ENCODE peak calls at places on chromosomes 4 and X, in six cellular contexts. E is NCI-H2081; F is activated CD8-positive, alpha-beta memory T cell treated with anti-CD3 and anti-CD28 coated beads for 4 hours; I is LoVo; Q is A549; O is Right ventricle myocardium superior. Z is an unnamed sample.
A peak's percentile ranks its signal among the peaks of the same experiment; 100 is the strongest.

GRCh38 chr4:11748169-11748872 is 319.6 kb upstream of the HS3ST1 start:
- DNase-seq in E (peak; percentile 67), F (no peak), I (peak; percentile 55), O (no peak), Q (no peak), Z (no peak)

GRCh38 chr4:8710416-8710815 is 117.9 kb downstream of the CPZ start:
- DNase-seq in F (no peak), I (no peak), O (no peak), Q (no peak), E (no peak), Z (no peak)

GRCh38 chrX:130851569-130851968 is 51.4 kb downstream of the ENOX2 start:
- DNase-seq in E (no peak), I (no peak), O (no peak), F (no peak), Q (no peak), Z (no peak)

GRCh38 chr4:27635936-27636913 is 775.6 kb downstream of the STIM2 start:
- DNase-seq in F (no peak), O (no peak), Q (no peak), E (no peak), I (no peak), Z (no peak)

GRCh38 chrX:51837451-51837850 is 56.0 kb upstream of the MAGED1 start:
- DNase-seq in I (no peak), O (no peak), F (no peak), E (no peak), Q (no peak), Z (no peak)

GRCh38 chr4:129364747-129365452 is 268.9 kb downstream of the C4orf33 start:
- DNase-seq in I (no peak), O (no peak), Q (no peak), F (no peak), E (no peak), Z (no peak)

GRCh38 chr4:184282251-184282713 is 64.6 kb upstream of the ENPP6 start:
- DNase-seq in I (no peak), F (peak; percentile 29), Q (no peak), E (peak; percentile 5), O (no peak), Z (no peak)

GRCh38 chrX:149510386-149510785 is 5.3 kb upstream of the IDS start:
- DNase-seq in F (no peak), I (no peak), O (no peak), Q (no peak), E (no peak), Z (no peak)

GRCh38 chr4:57044996-57045395 is 65.2 kb downstream of the IGFBP7 start:
- DNase-seq in Q (no peak), E (no peak), I (no peak), O (no peak), F (no peak), Z (no peak)

GRCh38 chr4:26031704-26032103 is 117.7 kb downstream of the SMIM20 start:
- DNase-seq in O (no peak), F (no peak), Q (no peak), E (peak; percentile 20), I (no peak), Z (no peak)

GRCh38 chrX:11531226-11531625 is 134.5 kb downstream of the ARHGAP6 start:
- DNase-seq in I (no peak), Q (no peak), O (no peak), E (no peak), F (no peak), Z (no peak)

GRCh38 chrX:25427873-25428555 is 412.2 kb upstream of the ARX start:
- DNase-seq in O (no peak), I (no peak), F (no peak), Q (no peak), E (no peak), Z (no peak)

GRCh38 chr4:153764611-153765368 is 5.0 kb upstream of the RNF175 start:
- DNase-seq in I (no peak), F (no peak), Q (no peak), O (no peak), E (no peak), Z (no peak)

GRCh38 chrX:18557879-18558278 is 114.0 kb downstream of the RS1 start:
- DNase-seq in I (no peak), E (no peak), O (no peak), Q (no peak), F (no peak), Z (no peak)

GRCh38 chr4:110826656-110827055 is 203.8 kb upstream of the PITX2 start:
- DNase-seq in E (no peak), Q (no peak), I (no peak), O (no peak), F (no peak), Z (no peak)

GRCh38 chr4:121711263-121712000 is 14.7 kb upstream of the ANXA5 start:
- DNase-seq in I (peak; percentile 84), O (peak; percentile 90), E (no peak), Q (peak; percentile 65), F (no peak), Z (no peak)

GRCh38 chr4:80204433-80204832 is 7.1 kb downstream of the PRDM8 start:
- DNase-seq in F (no peak), I (no peak), O (no peak), Q (no peak), E (no peak), Z (no peak)

GRCh38 chrX:123084797-123085196 is 99.3 kb upstream of the GRIA3 start:
- DNase-seq in O (no peak), I (no peak), Q (no peak), F (no peak), E (no peak), Z (no peak)

GRCh38 chr4:101833455-101833854 is 42.9 kb downstream of the BANK1 start:
- DNase-seq in F (no peak), O (no peak), E (no peak), Q (no peak), I (no peak), Z (no peak)

GRCh38 chr4:173247316-173247715 is 78.7 kb downstream of the GALNT7 start:
- DNase-seq in F (no peak), E (peak; percentile 65), O (no peak), I (no peak), Q (no peak), Z (no peak)

GRCh38 chr4:189305500-189305899 is 635.2 kb upstream of the FRG1 start:
- DNase-seq in Q (no peak), I (no peak), O (no peak), E (peak; percentile 47), F (no peak), Z (no peak)

GRCh38 chr4:152079543-152080293 is 318.9 kb upstream of the GATB start:
- DNase-seq in E (no peak), O (no peak), Q (no peak), F (no peak), I (no peak), Z (no peak)

GRCh38 chr4:2837904-2838496 is 5.6 kb upstream of the ADD1 start:
- DNase-seq in E (no peak), Q (no peak), F (peak; percentile 55), I (no peak), O (peak; percentile 66), Z (peak; percentile 30)

GRCh38 chr4:59094505-59094904 is 1984.3 kb upstream of the IGFBP7 start:
- DNase-seq in Q (no peak), I (no peak), E (no peak), O (no peak), F (no peak), Z (no peak)

GRCh38 chr4:87010192-87010591 is 75.4 kb downstream of the AFF1 start:
- DNase-seq in E (no peak), F (no peak), I (no peak), Q (no peak), O (no peak), Z (no peak)

GRCh38 chrX:68938244-68939004 is 109.6 kb downstream of the EFNB1 start:
- DNase-seq in F (no peak), E (no peak), Q (no peak), I (no peak), O (peak; percentile 50), Z (no peak)

GRCh38 chrX:120446503-120446902 is 22.6 kb downstream of the LAMP2 start:
- DNase-seq in I (no peak), O (no peak), F (no peak), Q (no peak), E (no peak), Z (no peak)